ENCODE peak calls at places on chromosome 13, in four cellular contexts. K is CD8-positive, alpha-beta T cell; F is thyroid gland; I is left ventricle myocardium inferior. Q is an unnamed sample.
A peak's percentile ranks its signal among the peaks of the same experiment; 100 is the strongest.

GRCh38 chr13:52804202-52804641 is 44.2 kb downstream of the PCDH8 start:
- DNase-seq in K (no peak), F (no peak), I (no peak), Q (no peak)

GRCh38 chr13:27172495-27172842 is 858 bp upstream of the USP12 start:
- DNase-seq in F (no peak), K (peak; percentile 11), I (no peak), Q (peak; percentile 33)

GRCh38 chr13:42041017-42041683 is 7.3 kb upstream of the DGKH start:
- DNase-seq in K (peak; percentile 26), F (peak; percentile 65), I (peak; percentile 53), Q (peak; percentile 22)

GRCh38 chr13:77565635-77566034 is 30.1 kb downstream of the SCEL start:
- DNase-seq in K (no peak), I (no peak), F (no peak), Q (no peak)

GRCh38 chr13:108168929-108169328 is 46.4 kb downstream of the LIG4 start:
- DNase-seq in I (no peak), K (no peak), F (no peak), Q (no peak)

GRCh38 chr13:60679928-60680693 is 283.1 kb downstream of the TDRD3 start:
- DNase-seq in F (no peak), I (no peak), K (no peak), Q (no peak)

GRCh38 chr13:44132710-44133109 is 240.9 kb upstream of the SERP2 start:
- DNase-seq in K (no peak), F (no peak), I (peak; percentile 70), Q (peak; percentile 39)

GRCh38 chr13:54433511-54434206 is 1405.0 kb downstream of the OLFM4 start:
- DNase-seq in F (no peak), K (no peak), I (no peak), Q (no peak)

GRCh38 chr13:22081430-22081829 is 410.6 kb downstream of the FGF9 start:
- DNase-seq in K (no peak), F (no peak), I (no peak), Q (no peak)

GRCh38 chr13:93561553-93561952 is 334.9 kb downstream of the GPC6 start:
- DNase-seq in F (no peak), I (no peak), K (no peak), Q (no peak)

GRCh38 chr13:108269601-108270328 is at the start of gene TNFSF13B:
- DNase-seq in F (peak; percentile 39), I (peak; percentile 42), K (peak; percentile 18), Q (peak; percentile 25)

GRCh38 chr13:69601661-69602060 is 506.0 kb upstream of the ATXN8OS start:
- DNase-seq in F (no peak), K (no peak), I (no peak), Q (no peak)

GRCh38 chr13:98890920-98891319 is 86.9 kb downstream of the DOCK9 start:
- DNase-seq in F (no peak), I (no peak), K (no peak), Q (no peak)

DNA sequence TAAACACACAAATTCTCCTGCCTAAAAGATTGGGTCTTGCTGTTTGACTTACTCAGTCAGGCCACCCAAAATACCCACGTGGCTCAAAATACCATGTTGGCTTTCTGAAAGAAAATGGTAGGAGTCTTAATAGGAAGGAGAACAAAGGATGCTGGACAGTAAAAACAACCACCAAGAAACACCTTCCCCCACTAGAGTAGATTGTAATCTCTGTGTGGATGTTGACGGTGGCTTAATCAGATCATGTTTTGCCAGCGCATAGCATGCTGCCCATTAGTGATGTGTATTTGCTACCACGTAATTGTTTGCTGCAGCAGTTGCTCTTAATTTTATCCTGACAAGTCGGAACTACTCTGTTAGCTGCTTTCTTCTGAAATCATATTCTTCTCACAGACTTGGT is 1229.3 kb upstream of the SLC10A2 start:
- DNase-seq in I (no peak), K (no peak), F (no peak), Q (no peak)
- H3K4me3 ChIP-seq in I (no peak overlapping the region), K (no peak overlapping the region), F (no peak overlapping the region), Q (no peak overlapping the region)

DNA sequence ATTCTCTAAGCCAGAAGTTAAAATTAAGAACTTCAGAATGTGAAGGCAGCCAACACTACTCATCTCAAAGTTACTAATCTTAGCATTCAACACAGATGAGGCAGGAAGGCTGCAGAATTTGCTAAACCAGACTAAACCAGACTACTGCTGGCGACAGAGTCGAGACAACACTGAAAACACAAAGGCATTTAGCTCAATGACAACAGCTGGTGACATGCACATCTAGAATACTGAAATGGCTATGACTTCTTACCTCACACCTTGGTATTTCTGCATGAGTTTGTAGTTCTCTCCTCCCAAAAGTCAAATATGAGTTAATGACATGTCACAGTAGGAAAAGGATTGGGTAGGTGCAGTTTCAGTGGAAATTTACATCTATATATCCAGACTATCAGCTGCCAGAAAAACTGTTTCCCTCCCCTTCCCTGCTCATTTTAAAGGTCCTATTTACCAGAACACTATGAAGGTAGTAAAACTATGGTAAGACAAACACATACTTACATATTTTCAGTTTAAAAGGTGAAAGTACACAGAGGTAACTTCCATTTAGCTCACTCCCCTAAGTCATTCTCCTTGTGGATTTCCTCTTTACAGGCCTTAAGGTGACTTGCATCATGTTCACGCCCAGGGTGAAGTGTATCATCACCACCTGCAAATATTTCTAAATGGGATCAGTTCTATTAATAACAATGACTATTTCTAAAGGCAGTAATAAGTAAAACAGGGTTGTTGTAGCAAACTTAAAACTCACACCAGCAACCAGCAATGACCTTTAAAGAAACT is 21.4 kb downstream of the FOXO1 start:
- DNase-seq in I (no peak), K (no peak), F (no peak), Q (no peak)
- H3K4me3 ChIP-seq in I (peak overlapping the region; percentile 3), K (no peak overlapping the region), F (no peak overlapping the region), Q (no peak overlapping the region)

DNA sequence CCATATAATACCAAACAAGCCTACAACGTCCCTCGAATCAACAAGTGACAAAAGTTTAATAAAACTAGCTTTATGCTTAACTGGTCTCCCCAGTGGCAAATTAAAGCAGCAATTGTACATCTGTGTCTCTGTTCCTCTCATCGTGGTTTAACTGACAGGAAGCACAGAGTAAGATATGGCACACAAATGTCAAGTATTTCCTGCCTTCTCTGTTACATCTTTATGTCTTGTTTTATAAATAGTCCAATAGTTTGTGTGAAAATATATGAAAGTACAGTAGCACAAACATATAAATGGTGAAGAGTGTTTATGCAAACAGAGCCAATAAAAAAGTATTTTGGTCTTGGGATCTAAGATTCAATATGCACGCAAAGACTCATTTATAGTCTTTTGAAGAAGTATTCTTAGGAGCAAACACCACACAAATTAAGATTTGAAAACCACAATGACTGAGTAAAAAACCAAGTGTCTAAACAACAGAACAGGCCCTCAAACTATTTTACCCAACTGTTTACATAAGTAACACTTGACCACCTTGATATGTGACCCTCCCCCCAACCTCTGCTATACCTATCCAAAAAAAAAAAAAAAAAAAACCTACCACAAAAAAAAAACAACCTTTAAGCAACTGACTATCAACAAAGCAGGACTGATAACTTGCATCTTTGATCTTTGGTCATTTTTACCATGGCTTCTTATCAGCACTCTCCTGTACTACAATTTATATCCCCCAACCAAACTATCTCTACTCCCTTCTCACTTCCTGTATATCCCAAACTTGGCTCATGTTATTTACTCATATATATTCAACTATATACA is 14.0 kb downstream of the ELF1 start:
- DNase-seq in F (no peak), I (no peak), K (no peak), Q (no peak)
- H3K4me3 ChIP-seq in F (no peak overlapping the region), I (no peak overlapping the region), K (peak overlapping the region; percentile 6), Q (no peak overlapping the region)

DNA sequence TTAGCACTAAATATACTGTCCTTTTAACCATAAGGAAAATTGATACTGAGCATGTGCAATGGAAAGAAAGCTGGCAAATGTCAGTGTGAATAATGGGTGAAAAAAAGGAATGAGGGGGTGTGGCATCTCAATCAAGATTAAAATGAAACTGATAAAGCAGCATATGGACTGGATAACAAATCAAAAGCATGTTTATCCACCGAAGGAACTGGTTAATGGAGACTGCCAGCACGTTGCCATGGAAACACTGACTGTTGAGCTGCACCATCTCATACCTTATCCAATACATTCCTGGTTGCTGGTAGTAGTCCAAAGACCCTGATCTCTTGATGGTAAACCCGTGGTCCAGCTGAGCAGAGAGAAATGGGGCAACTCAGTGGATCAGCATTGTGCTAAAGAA is 311.4 kb upstream of the MAB21L1 start:
- DNase-seq in F (no peak), I (no peak), K (no peak), Q (no peak)
- H3K4me3 ChIP-seq in F (no peak overlapping the region), I (no peak overlapping the region), K (no peak overlapping the region), Q (no peak overlapping the region)

GRCh38 chr13:111531505-111531904 is 211.1 kb downstream of the TEX29 start:
- DNase-seq in K (no peak), I (no peak), F (no peak), Q (no peak)
- H3K4me3 ChIP-seq in K (no peak overlapping the region), I (no peak overlapping the region), F (no peak overlapping the region), Q (no peak overlapping the region)